ENCODE peak calls at places on chromosome 14, in eight cellular contexts. D, Y, X, V, R, P, Z and B are unnamed samples.

GRCh38 chr14:85122690-85123089 is 407.3 kb upstream of the FLRT2 start:
- DNase-seq in D (no peak), Y (no peak), X (peak), V (no peak), R (peak), P (no peak), Z (no peak), B (no peak)

GRCh38 chr14:70183991-70184390 is 4.8 kb downstream of the SLC8A3 start:
- DNase-seq in D (no peak), Y (no peak), X (no peak), V (no peak), R (no peak), P (no peak), Z (no peak), B (no peak)

GRCh38 chr14:68476212-68476964 is 316.5 kb downstream of the ZFP36L1 start:
- DNase-seq in D (no peak), Y (no peak), X (peak), V (no peak), R (peak), P (no peak), Z (no peak), B (no peak)

GRCh38 chr14:52154992-52155655 is 86.3 kb upstream of the NID2 start:
- DNase-seq in D (no peak), Y (no peak), X (no peak), V (no peak), R (no peak), P (no peak), Z (no peak), B (no peak)

GRCh38 chr14:50944647-50945413 is 547 bp upstream of the PYGL start:
- DNase-seq in D (peak), Y (no peak), X (peak), V (peak), R (peak), P (no peak), Z (peak), B (peak)

GRCh38 chr14:28886940-28887339 is 120.4 kb downstream of the FOXG1 start:
- DNase-seq in D (no peak), Y (no peak), X (no peak), V (no peak), R (no peak), P (no peak), Z (no peak), B (no peak)

GRCh38 chr14:61547186-61548121 is 147.9 kb upstream of the HIF1A start:
- DNase-seq in D (no peak), Y (no peak), X (peak), V (peak), R (peak), P (no peak), Z (no peak), B (no peak)

GRCh38 chr14:72738181-72738611 is 155.7 kb downstream of the DPF3 start:
- DNase-seq in D (no peak), Y (no peak), X (no peak), V (no peak), R (peak), P (no peak), Z (no peak), B (no peak)

GRCh38 chr14:55512421-55512820 is 67.6 kb upstream of the KTN1 start:
- DNase-seq in D (no peak), Y (no peak), X (no peak), V (no peak), R (no peak), P (no peak), Z (no peak), B (no peak)

GRCh38 chr14:30034049-30034635 is 106.5 kb upstream of the PRKD1 start:
- DNase-seq in D (peak), Y (no peak), X (peak), V (no peak), R (no peak), P (no peak), Z (peak), B (peak)

GRCh38 chr14:90632451-90632850 is 183.8 kb downstream of the TTC7B start:
- DNase-seq in D (no peak), Y (no peak), X (no peak), V (no peak), R (peak), P (no peak), Z (no peak), B (no peak)

GRCh38 chr14:47567273-47567672 is 108.1 kb downstream of the MDGA2 start:
- DNase-seq in D (no peak), Y (no peak), X (no peak), V (no peak), R (no peak), P (no peak), Z (no peak), B (no peak)

GRCh38 chr14:49992901-49993335 is 100.0 kb downstream of the ARF6 start:
- DNase-seq in D (no peak), Y (no peak), X (peak), V (no peak), R (peak), P (no peak), Z (no peak), B (no peak)

GRCh38 chr14:21940887-21941855 is 267.6 kb upstream of the OR4E1 start:
- DNase-seq in D (no peak), Y (peak), X (peak), V (peak), R (peak), P (no peak), Z (no peak), B (no peak)

GRCh38 chr14:79809849-79810612 is 401.3 kb downstream of the DIO2 start:
- DNase-seq in D (peak), Y (no peak), X (no peak), V (peak), R (peak), P (no peak), Z (no peak), B (no peak)

GRCh38 chr14:40410708-40411107 is 978.5 kb upstream of the FBXO33 start:
- DNase-seq in D (no peak), Y (no peak), X (no peak), V (no peak), R (no peak), P (no peak), Z (no peak), B (no peak)

GRCh38 chr14:97180304-97181200 is 383.4 kb downstream of the VRK1 start:
- DNase-seq in D (no peak), Y (no peak), X (peak), V (peak), R (peak), P (no peak), Z (no peak), B (no peak)

GRCh38 chr14:91876492-91876891 is 9.2 kb upstream of the TC2N start:
- DNase-seq in D (no peak), Y (no peak), X (no peak), V (no peak), R (no peak), P (no peak), Z (no peak), B (no peak)